ENCODE peak calls at places on chromosome 10, in ten cellular contexts. P is heart right ventricle, B is SK-N-MC, E is transverse colon, U is cardiac fibroblast, M is lower lobe of right lung, Q is heart left ventricle, Z is astrocyte, L is hepatocyte, W is left lung. D is an unnamed sample.

GRCh38 chr10:8513155-8514147 is 459.0 kb downstream of the GATA3 start:
- DNase-seq in P (no peak), B (peak), E (no peak), U (no peak), M (no peak), Q (no peak), Z (no peak), L (no peak), W (no peak), D (no peak)

GRCh38 chr10:63429280-63429679 is 36.5 kb downstream of the JMJD1C start:
- DNase-seq in P (no peak), B (no peak), E (no peak), U (peak), M (no peak), Q (no peak), Z (peak), L (no peak), W (no peak), D (no peak)

GRCh38 chr10:92240289-92241157 is 50.4 kb downstream of the CPEB3 start:
- DNase-seq in P (no peak), B (no peak), E (peak), U (peak), M (peak), Q (no peak), Z (peak), L (peak), W (no peak), D (no peak)

GRCh38 chr10:125107166-125107949 is 53.0 kb downstream of the CTBP2 start:
- DNase-seq in P (no peak), B (no peak), E (no peak), U (peak), M (no peak), Q (no peak), Z (no peak), L (no peak), W (no peak), D (no peak)

GRCh38 chr10:35422236-35422635 is 85.9 kb downstream of the CCNY start:
- DNase-seq in P (no peak), B (no peak), E (no peak), U (no peak), M (no peak), Q (no peak), Z (no peak), L (no peak), W (no peak), D (no peak)

GRCh38 chr10:104337985-104338735 is at the start of gene ITPRIP:
- DNase-seq in P (peak), B (no peak), E (peak), U (peak), M (peak), Q (peak), Z (peak), L (peak), W (peak), D (no peak)

GRCh38 chr10:73768881-73769280 is 13.0 kb upstream of the CHCHD1 start:
- DNase-seq in P (no peak), B (no peak), E (peak), U (no peak), M (no peak), Q (no peak), Z (no peak), L (no peak), W (no peak), D (no peak)

GRCh38 chr10:5070648-5071410 is 23.4 kb upstream of the AKR1C3 start:
- DNase-seq in P (no peak), B (no peak), E (no peak), U (peak), M (no peak), Q (no peak), Z (peak), L (no peak), W (no peak), D (no peak)

GRCh38 chr10:121531830-121532178 is 66.4 kb downstream of the FGFR2 start:
- DNase-seq in P (no peak), B (no peak), E (no peak), U (no peak), M (no peak), Q (no peak), Z (no peak), L (no peak), W (no peak), D (no peak)

GRCh38 chr10:5681930-5682329 is 2.7 kb upstream of the TASOR2 start:
- DNase-seq in P (no peak), B (no peak), E (no peak), U (no peak), M (no peak), Q (no peak), Z (no peak), L (no peak), W (no peak), D (no peak)

GRCh38 chr10:129851941-129852650 is 112.0 kb downstream of the EBF3 start:
- DNase-seq in P (no peak), B (no peak), E (no peak), U (no peak), M (no peak), Q (no peak), Z (no peak), L (no peak), W (no peak), D (no peak)

GRCh38 chr10:75392744-75393143 is 8.8 kb downstream of the ZNF503 start:
- DNase-seq in P (no peak), B (no peak), E (no peak), U (no peak), M (no peak), Q (no peak), Z (no peak), L (no peak), W (no peak), D (no peak)

GRCh38 chr10:125707852-125708468 is 11.5 kb upstream of the EDRF1 start:
- DNase-seq in P (no peak), B (no peak), E (no peak), U (peak), M (no peak), Q (no peak), Z (peak), L (peak), W (no peak), D (no peak)

GRCh38 chr10:124172241-124172661 is 78.9 kb upstream of the CHST15 start:
- DNase-seq in P (no peak), B (no peak), E (no peak), U (peak), M (no peak), Q (no peak), Z (no peak), L (no peak), W (no peak), D (no peak)

GRCh38 chr10:122435212-122435827 is 19.1 kb upstream of the ARMS2 start:
- DNase-seq in P (no peak), B (peak), E (no peak), U (peak), M (no peak), Q (no peak), Z (no peak), L (peak), W (no peak), D (no peak)

GRCh38 chr10:132363921-132364593 is 32.1 kb downstream of the LRRC27 start:
- DNase-seq in P (no peak), B (no peak), E (no peak), U (peak), M (peak), Q (no peak), Z (peak), L (peak), W (peak), D (no peak)

GRCh38 chr10:71984126-71984797 is 20.1 kb downstream of the CHST3 start:
- DNase-seq in P (no peak), B (no peak), E (no peak), U (no peak), M (no peak), Q (no peak), Z (no peak), L (no peak), W (no peak), D (no peak)

GRCh38 chr10:112246-112645 is 23.0 kb upstream of the ZMYND11 start:
- DNase-seq in P (no peak), B (peak), E (no peak), U (no peak), M (no peak), Q (no peak), Z (peak), L (peak), W (no peak), D (no peak)

GRCh38 chr10:107451047-107451446 is 286.5 kb upstream of the SORCS1 start:
- DNase-seq in P (no peak), B (no peak), E (no peak), U (no peak), M (no peak), Q (no peak), Z (no peak), L (no peak), W (no peak), D (no peak)

GRCh38 chr10:95308389-95309302 is 17.8 kb upstream of the PDLIM1 start:
- DNase-seq in P (peak), B (no peak), E (peak), U (peak), M (peak), Q (peak), Z (peak), L (peak), W (peak), D (peak)

GRCh38 chr10:34626158-34626557 is 188.9 kb downstream of the PARD3 start:
- DNase-seq in P (no peak), B (no peak), E (no peak), U (no peak), M (no peak), Q (no peak), Z (no peak), L (no peak), W (no peak), D (no peak)

GRCh38 chr10:3068968-3069737 is 1.8 kb downstream of the PFKP start:
- DNase-seq in P (peak), B (no peak), E (peak), U (peak), M (no peak), Q (peak), Z (no peak), L (peak), W (no peak), D (no peak)

GRCh38 chr10:86795353-86795752 is 38.9 kb downstream of the BMPR1A start:
- DNase-seq in P (no peak), B (peak), E (no peak), U (peak), M (no peak), Q (no peak), Z (peak), L (peak), W (no peak), D (no peak)

GRCh38 chr10:130185591-130185990 is 49.4 kb downstream of the GLRX3 start:
- DNase-seq in P (no peak), B (no peak), E (no peak), U (no peak), M (no peak), Q (no peak), Z (no peak), L (no peak), W (no peak), D (no peak)

GRCh38 chr10:130511801-130512200 is 375.6 kb downstream of the GLRX3 start:
- DNase-seq in P (no peak), B (no peak), E (no peak), U (no peak), M (no peak), Q (no peak), Z (no peak), L (no peak), W (no peak), D (no peak)

GRCh38 chr10:61974611-61975010 is 73.1 kb downstream of the ARID5B start:
- DNase-seq in P (peak), B (no peak), E (peak), U (peak), M (no peak), Q (no peak), Z (peak), L (peak), W (no peak), D (no peak)

GRCh38 chr10:36023939-36024338 is 381.8 kb upstream of the FZD8 start:
- DNase-seq in P (no peak), B (no peak), E (no peak), U (peak), M (no peak), Q (no peak), Z (peak), L (no peak), W (no peak), D (no peak)

GRCh38 chr10:5493698-5494097 is 5.7 kb downstream of the CALML5 start:
- DNase-seq in P (no peak), B (no peak), E (no peak), U (no peak), M (no peak), Q (no peak), Z (no peak), L (no peak), W (no peak), D (peak)

GRCh38 chr10:78578929-78579328 is 489.8 kb upstream of the ZMIZ1 start:
- DNase-seq in P (no peak), B (no peak), E (no peak), U (no peak), M (peak), Q (no peak), Z (peak), L (no peak), W (no peak), D (no peak)

GRCh38 chr10:69875856-69876255 is 74.2 kb downstream of the COL13A1 start:
- DNase-seq in P (no peak), B (no peak), E (no peak), U (no peak), M (no peak), Q (no peak), Z (no peak), L (no peak), W (no peak), D (no peak)

GRCh38 chr10:76303682-76304316 is 872.4 kb downstream of the LRMDA start:
- DNase-seq in P (peak), B (peak), E (peak), U (peak), M (peak), Q (peak), Z (peak), L (peak), W (no peak), D (no peak)

GRCh38 chr10:98267069-98267893 is 713 bp downstream of the LOXL4 start:
- DNase-seq in P (no peak), B (no peak), E (no peak), U (no peak), M (no peak), Q (no peak), Z (no peak), L (no peak), W (no peak), D (no peak)

GRCh38 chr10:1138529-1138928 is 82.3 kb downstream of the WDR37 start:
- DNase-seq in P (no peak), B (no peak), E (no peak), U (no peak), M (no peak), Q (no peak), Z (no peak), L (no peak), W (no peak), D (no peak)

GRCh38 chr10:1136268-1136667 is 80.1 kb downstream of the WDR37 start:
- DNase-seq in P (no peak), B (no peak), E (no peak), U (no peak), M (no peak), Q (no peak), Z (no peak), L (no peak), W (no peak), D (no peak)

GRCh38 chr10:1134156-1134555 is 78.0 kb downstream of the WDR37 start:
- DNase-seq in P (no peak), B (no peak), E (no peak), U (no peak), M (no peak), Q (no peak), Z (no peak), L (no peak), W (no peak), D (no peak)

GRCh38 chr10:1141261-1141660 is 85.1 kb downstream of the WDR37 start:
- DNase-seq in P (no peak), B (no peak), E (no peak), U (no peak), M (no peak), Q (no peak), Z (no peak), L (no peak), W (no peak), D (no peak)

DNA sequence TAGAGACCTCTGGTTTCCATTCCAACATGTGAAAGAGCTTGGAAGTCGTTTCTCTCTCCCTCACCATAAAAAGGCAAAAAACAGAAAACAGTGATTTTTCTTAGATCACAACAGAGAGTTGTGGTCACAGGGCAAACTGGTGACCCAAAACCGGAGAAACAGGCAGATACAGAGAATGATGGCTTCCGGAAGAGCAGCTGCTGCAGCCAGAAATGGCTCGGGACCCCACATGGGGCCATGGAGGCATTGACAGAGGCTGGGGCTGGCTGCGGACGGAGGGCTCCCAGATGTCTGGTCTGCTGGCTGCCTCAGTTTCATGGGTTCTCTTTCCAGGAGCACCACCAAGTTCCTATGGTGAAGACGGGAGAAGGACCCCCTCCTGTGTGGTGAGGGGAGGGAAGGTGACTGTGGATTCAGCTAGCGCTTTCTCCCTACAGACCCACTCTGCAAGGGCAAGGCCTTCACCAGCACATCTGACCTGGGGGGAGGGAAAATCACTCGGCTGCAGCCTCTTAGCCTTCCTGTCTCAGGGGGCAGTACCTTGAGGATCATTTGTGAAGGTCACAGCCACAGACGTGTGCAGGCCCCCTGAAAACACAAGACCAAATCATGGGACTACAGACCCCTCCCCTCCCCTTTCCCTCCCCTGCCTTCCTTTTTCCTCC is 81.4 kb downstream of the WDR37 start:
- DNase-seq in P (no peak), B (no peak), E (no peak), U (no peak), M (no peak), Q (no peak), Z (no peak), L (no peak), W (no peak), D (no peak)
- H3K4me3 ChIP-seq in P (no peak), B (no peak), E (no peak), U (no peak), M (no peak), Q (no peak), Z (no peak), L (no peak), W (no peak), D (no peak)

GRCh38 chr10:93435621-93436385 is 46.3 kb downstream of the MYOF start:
- DNase-seq in P (no peak), B (no peak), E (no peak), U (peak), M (no peak), Q (no peak), Z (peak), L (peak), W (no peak), D (no peak)

GRCh38 chr10:93437000-93437945 is 44.9 kb downstream of the MYOF start:
- DNase-seq in P (peak), B (no peak), E (peak), U (peak), M (peak), Q (no peak), Z (peak), L (peak), W (peak), D (peak)

GRCh38 chr10:93437946-93438795 is 44.0 kb downstream of the MYOF start:
- DNase-seq in P (no peak), B (no peak), E (no peak), U (peak), M (no peak), Q (no peak), Z (peak), L (peak), W (no peak), D (no peak)

GRCh38 chr10:93435061-93435491 is 47.1 kb downstream of the MYOF start:
- DNase-seq in P (no peak), B (no peak), E (no peak), U (no peak), M (no peak), Q (no peak), Z (no peak), L (no peak), W (no peak), D (no peak)

DNA sequence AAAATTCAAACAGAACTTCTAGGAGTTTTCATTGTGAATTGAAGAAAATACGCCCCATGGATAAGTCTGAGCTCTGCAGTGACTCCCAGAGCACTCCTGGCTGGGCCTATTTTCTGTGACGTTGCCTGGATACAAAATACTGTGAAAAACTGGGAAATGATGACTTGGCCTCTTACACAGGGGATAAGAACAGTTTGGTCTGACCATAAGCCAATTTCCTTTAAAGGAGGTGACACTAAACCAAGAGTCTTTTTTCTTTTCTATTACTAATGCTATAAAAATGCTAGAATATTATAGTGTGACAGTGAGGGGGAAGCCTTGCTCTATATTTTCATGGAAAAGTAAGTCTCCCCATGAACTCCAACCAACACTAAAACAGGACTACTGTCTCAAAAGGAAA is 45.6 kb downstream of the MYOF start:
- DNase-seq in P (no peak), B (no peak), E (peak), U (peak), M (no peak), Q (no peak), Z (peak), L (peak), W (no peak), D (no peak)
- H3K4me3 ChIP-seq in P (no peak), B (peak), E (no peak), U (peak), M (no peak), Q (peak), Z (peak), L (no peak), W (no peak), D (no peak)

DNA sequence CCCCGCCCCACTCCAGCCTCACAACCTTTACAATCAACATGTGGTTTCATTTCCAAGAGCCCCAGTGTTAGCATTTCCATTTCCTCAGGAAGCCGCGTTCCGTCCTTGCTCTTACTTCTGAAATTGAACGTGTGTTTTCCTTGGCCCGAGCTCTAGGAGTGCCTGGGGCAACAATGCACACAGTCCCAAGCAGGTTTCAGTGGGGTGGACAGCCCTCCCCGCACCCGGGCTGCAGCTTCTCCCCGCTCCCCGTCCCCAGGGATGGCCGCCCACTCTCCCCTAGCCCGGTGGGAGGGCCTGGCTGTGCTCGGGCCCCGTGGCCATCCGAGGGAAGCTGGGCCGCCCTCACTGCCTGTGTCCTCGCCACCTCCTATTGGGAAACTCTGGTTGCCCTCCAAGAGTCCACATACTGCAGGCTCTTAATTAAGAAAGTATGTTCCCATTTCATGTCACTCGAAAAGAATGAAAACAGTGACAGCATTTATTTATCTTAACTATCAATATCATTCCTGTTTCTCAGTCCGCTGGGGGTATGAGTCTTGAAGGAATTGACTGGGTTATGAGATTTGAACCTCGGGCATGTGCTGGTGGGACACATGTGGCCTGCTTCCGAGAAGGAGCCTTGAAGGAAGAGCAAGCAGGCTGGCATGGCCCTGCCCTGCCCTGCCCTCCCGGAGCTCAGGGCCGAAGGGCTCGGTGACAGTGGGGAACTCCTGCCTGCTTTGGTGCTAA is 163.8 kb downstream of the GRK5 start:
- DNase-seq in P (peak), B (no peak), E (no peak), U (peak), M (no peak), Q (peak), Z (peak), L (no peak), W (no peak), D (no peak)
- H3K4me3 ChIP-seq in P (no peak), B (peak), E (no peak), U (no peak), M (peak), Q (peak), Z (peak), L (no peak), W (no peak), D (no peak)

DNA sequence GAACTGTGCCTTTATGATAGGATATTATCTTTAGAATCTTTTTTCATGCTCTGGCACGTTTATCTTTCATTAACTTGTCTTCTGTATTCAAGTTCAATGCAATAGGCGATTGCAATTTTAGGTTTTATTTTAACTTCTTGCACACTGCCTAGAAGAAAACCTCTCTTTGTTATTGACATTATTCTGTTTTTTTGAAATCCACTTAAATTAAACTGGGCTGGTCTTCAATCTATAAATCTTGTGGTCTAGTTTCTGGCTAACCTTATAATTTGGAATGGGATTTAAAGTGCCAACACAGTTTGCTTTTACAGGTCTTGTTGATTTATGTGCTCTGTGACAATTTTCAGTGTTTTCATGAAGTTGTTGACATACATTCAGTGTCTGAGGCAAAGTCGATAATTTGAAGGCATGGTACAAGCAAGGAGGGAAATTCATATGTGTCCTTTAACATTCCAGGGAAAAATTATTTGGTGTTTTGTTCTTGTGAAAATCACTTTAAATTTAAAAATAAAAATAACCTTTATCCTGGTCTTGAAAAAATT is 240.9 kb downstream of the KIAA1217 start:
- DNase-seq in P (no peak), B (no peak), E (no peak), U (no peak), M (no peak), Q (no peak), Z (no peak), L (no peak), W (no peak), D (no peak)
- H3K4me3 ChIP-seq in P (peak), B (peak), E (peak), U (no peak), M (no peak), Q (peak), Z (peak), L (no peak), W (no peak), D (no peak)